ENCODE peak calls at places on chromosomes 12 and 14, in five cellular contexts. D is tibial nerve, R is mucosa of descending colon, F is GM13977, Z is psoas muscle. Y is an unnamed sample.

GRCh38 chr14:98847520-98848468 is 424.2 kb downstream of the BCL11B start:
- DNase-seq in D (no peak), R (no peak), F (no peak), Z (no peak), Y (no peak)

GRCh38 chr12:49871263-49871561 is 28.3 kb upstream of the BCDIN3D start:
- DNase-seq in D (no peak), R (no peak), F (no peak), Z (no peak), Y (no peak)

GRCh38 chr12:21666722-21667121 is 9.1 kb upstream of the LDHB start:
- DNase-seq in D (no peak), R (no peak), F (no peak), Z (no peak), Y (peak)

GRCh38 chr14:25042362-25043299 is 7.3 kb downstream of the STXBP6 start:
- DNase-seq in D (no peak), R (peak), F (no peak), Z (no peak), Y (no peak)

GRCh38 chr14:83561261-83561660 is 1968.7 kb upstream of the FLRT2 start:
- DNase-seq in D (no peak), R (no peak), F (no peak), Z (no peak), Y (no peak)

GRCh38 chr12:111438501-111438900 is 32.8 kb downstream of the SH2B3 start:
- DNase-seq in D (no peak), R (no peak), F (no peak), Z (no peak), Y (no peak)

GRCh38 chr12:76072568-76072967 is 11.9 kb downstream of the NAP1L1 start:
- DNase-seq in D (no peak), R (no peak), F (no peak), Z (no peak), Y (no peak)

GRCh38 chr14:96187216-96188050 is 17.2 kb upstream of the BDKRB2 start:
- DNase-seq in D (no peak), R (no peak), F (no peak), Z (no peak), Y (no peak)

GRCh38 chr14:103730490-103731035 is 15.0 kb downstream of the ZFYVE21 start:
- DNase-seq in D (no peak), R (no peak), F (peak), Z (peak), Y (no peak)
- TF ChIP-seq CTCF in D (peak), R (no peak), F (no peak), Z (no peak), Y (no peak)

DNA sequence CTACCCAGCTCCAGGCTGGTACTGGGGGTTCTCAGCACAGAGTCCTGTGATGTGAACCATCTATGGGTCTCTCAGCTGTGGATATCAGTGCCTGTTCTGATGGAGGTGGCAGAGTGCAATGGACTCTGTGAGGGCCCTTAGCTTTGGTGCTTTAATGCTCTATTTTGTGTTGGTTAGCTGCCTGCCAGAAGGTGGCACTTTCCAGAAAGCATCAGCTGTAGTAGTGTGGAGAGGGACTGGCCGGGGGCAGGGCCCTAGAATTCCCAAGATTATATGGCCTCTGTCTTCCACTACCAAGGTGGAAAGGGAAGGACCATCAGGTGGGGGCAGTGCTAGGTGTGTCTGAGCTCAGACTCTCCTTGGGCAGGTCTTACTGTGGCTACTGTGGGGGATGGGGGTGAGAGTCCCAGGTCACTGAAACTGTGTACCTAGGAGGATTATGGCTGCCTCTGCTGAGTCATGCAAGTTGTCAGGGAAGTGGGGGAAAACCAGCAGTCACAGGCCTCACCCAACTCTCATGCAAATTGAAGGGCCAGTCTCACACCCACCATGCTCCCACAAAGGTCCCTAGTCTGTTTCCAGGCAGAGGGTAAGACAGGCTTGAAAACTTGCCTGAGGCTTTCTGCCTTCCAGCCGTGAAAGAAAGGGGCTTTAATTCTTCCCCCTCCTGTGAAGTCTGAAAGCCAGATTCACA is 878.1 kb downstream of the C12orf50 start:
- DNase-seq in D (no peak), R (no peak), F (no peak), Z (no peak), Y (no peak)
- TF ChIP-seq CTCF in D (no peak), R (no peak), F (no peak), Z (no peak), Y (no peak)

DNA sequence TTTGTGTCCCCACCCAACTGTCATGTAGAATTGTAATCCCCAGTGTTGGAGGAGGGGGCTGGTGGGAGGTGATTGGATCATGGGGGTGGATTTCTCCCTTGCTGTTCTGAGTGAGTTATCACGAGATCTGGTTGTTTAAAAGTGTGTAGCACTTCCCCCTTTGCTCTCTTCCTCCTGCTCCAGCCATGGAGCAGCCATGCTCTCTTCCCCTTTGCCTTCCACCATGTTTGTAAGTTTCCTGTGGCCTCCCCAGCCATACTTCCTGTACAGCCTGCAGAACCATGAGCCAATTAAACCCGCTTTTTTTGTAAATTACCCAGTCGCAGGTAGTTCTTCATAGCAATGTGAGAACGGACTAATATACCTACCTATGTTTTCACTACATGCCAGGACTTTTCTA is 2.6 kb upstream of the POC1B start:
- DNase-seq in D (no peak), R (no peak), F (no peak), Z (no peak), Y (no peak)
- TF ChIP-seq CTCF in D (no peak), R (no peak), F (no peak), Z (no peak), Y (no peak)

DNA sequence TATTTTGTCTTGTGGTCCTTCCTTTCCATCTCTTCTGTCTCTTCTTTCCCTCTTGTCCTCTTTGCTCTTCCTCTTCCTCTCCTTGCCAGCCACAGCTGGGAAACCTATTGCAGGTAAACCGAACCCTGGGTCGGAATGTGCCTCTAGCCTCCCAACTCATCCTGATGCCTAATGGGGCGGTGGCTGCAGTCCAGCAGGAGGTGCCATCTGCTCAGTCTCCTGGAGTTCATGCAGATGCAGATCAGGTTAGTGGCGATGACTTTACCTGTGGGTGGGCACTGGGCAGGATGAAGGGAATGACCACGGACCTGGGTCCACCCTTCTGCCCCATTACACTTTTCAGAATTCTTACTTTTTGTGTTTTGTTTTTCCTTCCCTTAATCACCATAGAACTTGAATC is 8.2 kb downstream of the PHC1 start:
- DNase-seq in D (no peak), R (no peak), F (no peak), Z (no peak), Y (no peak)
- TF ChIP-seq CTCF in D (no peak), R (no peak), F (no peak), Z (no peak), Y (no peak)

GRCh38 chr12:53700567-53700966 is 24.7 kb upstream of the ATP5MC2 start:
- DNase-seq in D (no peak), R (no peak), F (no peak), Z (no peak), Y (no peak)
- TF ChIP-seq CTCF in D (no peak), R (no peak), F (no peak), Z (no peak), Y (no peak)

DNA sequence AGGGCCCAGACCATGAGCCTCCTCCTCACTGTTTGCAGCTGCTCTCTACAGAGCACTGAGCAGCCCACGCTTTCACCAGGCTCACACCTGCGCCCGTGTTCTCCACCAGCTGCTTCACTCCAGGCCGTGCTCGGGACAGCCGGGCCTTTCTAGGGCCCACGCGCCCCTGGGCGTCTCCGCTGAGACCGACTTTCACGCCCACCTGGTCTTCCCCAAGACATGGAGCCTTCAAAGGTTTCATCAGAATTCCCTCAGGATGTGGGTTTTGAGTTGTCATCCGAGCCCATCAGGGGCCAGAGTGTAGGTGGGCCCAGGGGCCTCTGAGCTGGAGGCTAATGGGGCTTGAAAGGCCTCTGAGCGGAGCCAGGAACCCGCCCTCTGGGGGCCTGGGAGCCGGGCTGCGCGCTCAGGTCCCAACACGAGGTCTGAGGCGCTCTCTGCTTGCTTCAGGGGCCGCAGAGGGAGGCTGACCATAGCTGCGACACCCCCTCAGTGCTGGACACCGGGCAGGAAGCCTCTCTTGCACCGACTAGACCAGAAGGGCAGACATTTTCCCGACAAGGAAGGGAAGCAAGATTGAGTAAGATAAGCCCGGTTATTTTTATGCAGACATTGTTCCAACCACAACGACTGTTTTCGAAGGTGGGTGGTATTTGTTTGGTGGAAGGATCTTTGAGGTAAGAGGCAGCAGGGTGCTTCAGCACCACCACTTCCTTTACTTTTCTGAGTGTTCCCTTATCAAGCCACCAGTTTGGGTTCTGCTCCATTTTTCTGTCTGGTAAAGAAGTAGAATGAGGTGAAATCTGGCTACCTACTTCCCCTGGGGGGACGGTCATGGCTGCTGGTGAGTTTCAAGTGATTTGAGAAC is 125.0 kb upstream of the FUT8 start:
- DNase-seq in D (no peak), R (no peak), F (peak), Z (no peak), Y (no peak)
- TF ChIP-seq CTCF in D (no peak), R (no peak), F (peak), Z (no peak), Y (no peak)

Y was measured in kidney epithelial cell.